ENCODE peak calls at places on chromosome 15, in four cellular contexts. B is Caco-2, M is tibial artery, R is OCI-LY7. O is an unnamed sample.

GRCh38 chr15:80403712-80404056 is 498 bp upstream of the ARNT2 start:
- DNase-seq in M (no peak), R (no peak), B (no peak), O (no peak)

GRCh38 chr15:73387507-73388255 is 18.9 kb upstream of the HCN4 start:
- DNase-seq in R (no peak), M (no peak), B (no peak), O (no peak)

GRCh38 chr15:47757331-47757730 is 40.0 kb downstream of the SEMA6D start:
- DNase-seq in R (no peak), B (no peak), M (no peak), O (no peak)

GRCh38 chr15:99708563-99708962 is 24.7 kb downstream of the LYSMD4 start:
- DNase-seq in R (no peak), M (peak; percentile 92), B (no peak), O (no peak)

GRCh38 chr15:55683366-55683765 is 59.6 kb downstream of the PRTG start:
- DNase-seq in M (no peak), B (no peak), R (no peak), O (no peak)

GRCh38 chr15:63466378-63467192 is 37.8 kb upstream of the USP3 start:
- DNase-seq in M (no peak), B (peak; percentile 53), R (peak; percentile 87), O (no peak)

GRCh38 chr15:73564255-73564654 is 68.9 kb downstream of the NPTN start:
- DNase-seq in B (no peak), R (no peak), M (no peak), O (peak; percentile 56)

GRCh38 chr15:37289109-37289765 is 188.9 kb upstream of the MEIS2 start:
- DNase-seq in R (peak; percentile 1), B (peak; percentile 41), M (no peak), O (no peak)

GRCh38 chr15:80121546-80121945 is 31.3 kb upstream of the FAH start:
- DNase-seq in R (no peak), M (no peak), B (no peak), O (no peak)

DNA sequence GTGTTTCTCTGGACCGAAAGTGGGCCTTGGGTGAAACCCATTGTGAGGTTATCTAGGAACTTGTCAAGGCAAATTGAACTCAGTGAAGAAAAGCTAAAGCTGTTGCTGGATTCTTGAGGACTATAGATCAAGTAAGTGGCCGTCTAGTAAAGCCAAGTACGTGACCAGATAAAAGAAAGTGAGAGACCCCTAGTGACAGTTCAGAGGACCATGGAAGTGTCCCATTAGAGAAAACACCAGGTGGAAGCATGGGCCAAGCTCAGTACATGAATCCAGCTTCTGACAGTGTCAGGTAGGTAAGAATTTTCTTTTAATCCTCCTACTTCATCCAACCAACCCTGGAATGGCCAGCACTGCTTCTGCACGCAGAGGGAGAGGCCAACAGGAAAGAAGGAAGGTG is 349.3 kb upstream of the RGMA start:
- DNase-seq in M (no peak), B (no peak), R (no peak), O (no peak)
- TF ChIP-seq CTCF in M (no peak), B (no peak), R (no peak), O (no peak)

DNA sequence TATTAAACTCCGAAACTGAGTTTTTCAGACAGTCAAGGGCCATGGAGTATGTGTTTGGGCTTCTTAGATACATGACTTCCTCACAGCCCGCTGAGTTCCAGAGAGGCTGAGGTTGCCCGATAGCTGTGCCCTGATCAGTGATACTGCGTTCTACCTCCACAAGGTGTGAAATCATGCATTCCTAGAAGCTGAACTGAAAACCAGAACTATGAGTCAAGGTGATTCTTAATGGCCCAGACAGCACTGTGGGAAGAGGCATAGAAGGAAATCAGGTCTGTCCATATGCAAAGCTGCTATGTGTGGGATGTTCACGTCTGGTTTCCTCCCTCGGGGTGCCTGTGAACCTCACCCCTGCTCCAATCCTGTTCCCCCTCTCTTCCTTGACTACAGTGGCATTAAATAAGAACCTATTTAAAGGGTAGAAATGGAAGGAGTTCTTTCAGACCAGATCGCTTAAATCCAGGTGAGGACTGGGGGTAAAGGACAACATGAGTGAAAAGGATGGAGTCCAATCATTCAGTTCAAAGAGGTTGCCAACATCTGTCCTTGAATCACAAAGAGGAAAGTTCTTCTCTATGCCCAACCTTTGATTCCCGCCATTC is 74.3 kb downstream of the MYO1E start:
- DNase-seq in R (no peak), B (no peak), M (no peak), O (no peak)
- TF ChIP-seq CTCF in R (no peak), B (no peak), M (no peak), O (no peak)

DNA sequence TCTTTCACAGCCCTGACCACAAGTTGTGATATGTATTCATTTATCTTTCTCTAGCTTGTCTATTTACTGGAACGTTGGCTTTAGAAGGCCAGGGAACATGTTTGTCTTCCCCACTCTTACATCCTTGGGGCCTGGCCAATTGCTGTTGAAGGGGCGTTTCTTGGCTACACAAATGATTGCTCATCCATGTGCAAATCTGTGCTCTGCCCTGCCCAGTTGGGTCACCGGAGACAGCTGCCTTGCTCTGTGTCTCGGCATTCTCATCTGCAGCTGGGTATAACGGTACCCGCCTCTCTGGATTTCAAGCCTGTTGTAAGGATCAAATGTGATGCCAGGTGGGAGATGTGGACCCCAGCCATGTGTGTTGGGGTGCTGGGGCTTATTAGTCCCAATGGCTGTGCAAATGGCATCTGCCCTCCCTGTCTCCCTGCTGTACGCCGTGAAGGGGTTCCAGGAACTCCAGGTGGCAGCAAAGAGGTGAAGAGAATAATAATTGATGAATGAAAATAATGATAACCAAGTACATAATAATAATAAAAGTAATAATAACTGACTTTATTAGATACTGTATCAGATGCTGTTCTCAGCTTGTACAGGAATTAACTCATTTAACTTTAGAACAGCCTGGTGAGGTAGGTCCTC is 24.1 kb upstream of the TLE3 start:
- DNase-seq in M (peak; percentile 88), B (no peak), R (no peak), O (no peak)
- TF ChIP-seq CTCF in M (no peak), B (no peak), R (peak; percentile 32), O (no peak)

GRCh38 chr15:87623832-87624231 is 632.7 kb downstream of the NTRK3 start:
- DNase-seq in R (peak; percentile 10), M (no peak), B (no peak), O (no peak)
- TF ChIP-seq CTCF in R (peak; percentile 66), M (no peak), B (peak; percentile 13), O (no peak)

DNA sequence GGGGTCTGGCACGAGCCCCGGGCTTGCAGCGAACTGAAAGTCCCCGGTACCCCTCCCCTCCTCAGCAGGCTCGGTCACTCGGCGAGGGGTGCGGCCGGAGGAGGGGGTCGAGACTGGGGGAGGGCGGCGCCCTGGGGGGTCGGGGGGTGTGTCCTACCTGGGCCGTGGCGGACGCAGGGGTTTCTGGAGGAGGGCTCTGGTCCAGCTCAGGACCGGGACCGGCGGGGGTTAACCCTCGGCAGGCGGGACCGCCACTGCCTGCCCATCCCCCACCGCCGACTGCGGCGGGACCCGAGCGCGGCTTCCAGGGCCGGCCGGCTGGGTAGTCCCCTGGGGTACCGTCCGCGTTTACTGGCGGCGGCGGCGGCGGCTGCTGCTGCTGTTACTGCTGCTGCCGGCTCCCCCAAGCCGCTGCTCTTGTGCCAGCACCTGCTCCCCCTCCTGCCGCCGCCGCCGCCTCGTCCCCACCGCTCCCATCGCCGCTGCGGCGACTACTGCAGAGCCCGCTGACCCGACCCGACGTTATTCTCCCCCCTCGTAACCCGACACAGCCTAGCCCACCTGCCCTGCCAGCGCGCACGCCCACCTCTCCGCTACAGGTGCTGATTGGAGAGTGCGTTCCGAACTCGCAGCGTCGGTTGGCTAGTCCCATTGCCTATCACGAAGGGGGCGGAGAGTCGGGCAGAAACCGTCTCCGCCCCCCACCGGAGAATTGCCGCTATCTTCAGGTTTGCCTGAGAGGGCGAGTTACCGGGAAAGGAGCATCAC is at the start of gene TTBK2:
- DNase-seq in R (peak; percentile 99), M (peak; percentile 97), B (peak; percentile 98), O (peak; percentile 97)
- TF ChIP-seq CTCF in R (no peak), M (no peak), B (no peak), O (no peak)